ENCODE peak calls at places on chromosomes 11 and 22, in four cellular contexts. Y, E, O and R are unnamed samples.

GRCh38 chr11:38751421-38751820 is 2153.4 kb upstream of the RAG2 start:
- DNase-seq in Y (no peak), E (no peak), O (no peak), R (no peak)

GRCh38 chr11:118892964-118893363 is 9.3 kb downstream of the CXCR5 start:
- DNase-seq in Y (no peak), E (no peak), O (no peak), R (no peak)

GRCh38 chr22:25485626-25486545 is 78.6 kb upstream of the GRK3 start:
- DNase-seq in Y (no peak), E (no peak), O (no peak), R (no peak)

GRCh38 chr11:120137187-120137610 is 714 bp downstream of the TRIM29 start:
- DNase-seq in Y (no peak), E (no peak), O (no peak), R (peak)

GRCh38 chr11:95680169-95680929 is 109.2 kb downstream of the FAM76B start:
- DNase-seq in Y (no peak), E (no peak), O (no peak), R (peak)

GRCh38 chr11:113106507-113106906 is 145.3 kb downstream of the NCAM1 start:
- DNase-seq in Y (no peak), E (no peak), O (no peak), R (no peak)

GRCh38 chr11:124758355-124759267 is 3.5 kb downstream of the ESAM start:
- DNase-seq in Y (peak), E (no peak), O (peak), R (peak)

GRCh38 chr11:5042091-5042490 is 4.2 kb upstream of the OR52J3 start:
- DNase-seq in Y (no peak), E (no peak), O (no peak), R (no peak)

GRCh38 chr11:88338223-88338661 is 706 bp upstream of the CTSC start:
- DNase-seq in Y (peak), E (peak), O (no peak), R (no peak)
- TF ChIP-seq POLR2A in Y (no peak), E (no peak), O (no peak), R (no peak)

GRCh38 chr11:71566081-71566620 is 788 bp downstream of the KRTAP5-10 start:
- DNase-seq in Y (no peak), E (no peak), O (no peak), R (no peak)

GRCh38 chr11:71564430-71564829 is 933 bp upstream of the KRTAP5-10 start:
- DNase-seq in Y (no peak), E (no peak), O (no peak), R (no peak)

GRCh38 chr11:71562120-71562519 is 3.2 kb upstream of the KRTAP5-10 start:
- DNase-seq in Y (no peak), E (no peak), O (peak), R (no peak)

GRCh38 chr11:71565263-71565662 is at the start of gene KRTAP5-10:
- DNase-seq in Y (no peak), E (no peak), O (no peak), R (no peak)

GRCh38 chr11:71563401-71563800 is 2.0 kb upstream of the KRTAP5-10 start:
- DNase-seq in Y (peak), E (no peak), O (peak), R (no peak)
- TF ChIP-seq CTCF in Y (peak), E (no peak), O (peak), R (no peak)

GRCh38 chr22:23764931-23765881 is 2.4 kb downstream of the C22orf15 start:
- DNase-seq in Y (no peak), E (no peak), O (no peak), R (no peak)

GRCh38 chr22:23763579-23764331 is 965 bp downstream of the C22orf15 start:
- DNase-seq in Y (no peak), E (no peak), O (no peak), R (no peak)

GRCh38 chr22:23767303-23767672 is 484 bp downstream of the CHCHD10 start:
- DNase-seq in Y (no peak), E (no peak), O (no peak), R (no peak)

GRCh38 chr22:23769321-23769965 is 1.7 kb upstream of the CHCHD10 start:
- DNase-seq in Y (no peak), E (no peak), O (no peak), R (no peak)

GRCh38 chr22:23767673-23768548 is at the start of gene CHCHD10:
- DNase-seq in Y (peak), E (peak), O (peak), R (peak)
- TF ChIP-seq POLR2A in Y (peak), E (no peak), O (peak), R (peak)

GRCh38 chr22:44623771-44624510 is 78.1 kb upstream of the PRR5 start:
- DNase-seq in Y (no peak), E (no peak), O (no peak), R (no peak)
- TF ChIP-seq CTCF in Y (no peak), E (peak), O (peak), R (no peak)

GRCh38 chr11:63573881-63574855 is 11.0 kb upstream of the PLAAT2 start:
- DNase-seq in Y (peak), E (peak), O (no peak), R (peak)
- TF ChIP-seq POLR2A in Y (no peak), E (no peak), O (no peak), R (no peak)

GRCh38 chr11:33264926-33265325 is 7.7 kb downstream of the HIPK3 start:
- DNase-seq in Y (no peak), E (no peak), O (no peak), R (no peak)

GRCh38 chr11:33266418-33267215 is 9.4 kb downstream of the HIPK3 start:
- DNase-seq in Y (peak), E (no peak), O (no peak), R (no peak)

GRCh38 chr11:33269822-33270221 is 12.6 kb downstream of the HIPK3 start:
- DNase-seq in Y (no peak), E (no peak), O (no peak), R (no peak)

GRCh38 chr11:33272338-33273107 is 15.3 kb downstream of the HIPK3 start:
- DNase-seq in Y (no peak), E (no peak), O (no peak), R (no peak)

DNA sequence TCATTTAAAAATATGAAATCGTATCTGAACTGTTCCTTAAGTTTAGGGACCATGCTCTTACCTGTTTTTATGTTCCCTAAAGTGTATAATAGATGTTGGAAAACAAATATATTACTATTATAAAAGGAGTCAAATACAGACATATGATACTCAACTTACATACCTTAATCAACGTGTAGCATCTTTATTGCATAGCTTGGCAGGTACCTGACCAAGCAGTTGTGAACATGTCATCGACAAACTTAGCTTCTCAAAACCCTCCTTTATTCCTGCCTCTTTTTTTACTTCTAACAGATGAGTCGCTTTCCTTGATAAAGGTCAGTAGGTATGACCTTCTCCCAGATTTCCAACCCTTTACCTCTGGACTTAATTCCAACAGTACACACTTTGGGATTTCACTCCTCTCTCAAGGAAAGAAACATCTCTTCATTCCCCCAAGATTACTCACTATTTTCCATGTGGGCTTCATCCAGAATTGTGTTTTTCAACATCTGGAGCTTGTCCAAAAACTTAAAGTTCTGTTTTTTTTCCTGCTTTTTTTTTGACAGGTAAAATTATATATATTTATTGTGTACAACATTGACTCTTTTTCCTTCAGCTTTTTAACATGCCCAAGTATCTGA is 11.9 kb downstream of the HIPK3 start:
- DNase-seq in Y (no peak), E (no peak), O (no peak), R (no peak)
- TF ChIP-seq CTCF in Y (no peak), E (no peak), O (no peak), R (no peak)

DNA sequence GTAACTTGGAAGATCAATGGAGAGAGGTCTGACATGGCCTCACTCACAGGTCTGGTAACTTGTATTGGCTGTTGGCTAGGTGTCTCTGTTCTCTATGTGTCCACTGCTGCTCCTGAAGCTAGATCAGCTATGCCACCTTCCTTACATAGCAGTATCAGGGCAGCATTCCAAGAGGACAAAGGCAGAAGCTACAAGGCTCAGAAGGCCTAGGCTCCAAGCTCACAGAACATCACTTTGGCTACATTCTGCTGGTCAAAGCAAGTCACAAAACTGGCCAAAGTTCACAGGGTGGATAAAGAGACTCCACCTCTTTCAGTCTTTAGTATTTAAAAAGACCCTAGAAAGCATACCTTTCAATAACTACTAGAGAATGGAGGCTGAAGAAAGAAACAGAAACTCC is 4.1 kb downstream of the SLC5A12 start:
- DNase-seq in Y (no peak), E (no peak), O (no peak), R (no peak)
- TF ChIP-seq POLR2A in Y (no peak), E (no peak), O (no peak), R (no peak)

GRCh38 chr22:37746366-37747089 is 49.7 kb downstream of the TRIOBP start:
- DNase-seq in Y (no peak), E (no peak), O (no peak), R (no peak)
- TF ChIP-seq CTCF in Y (no peak), E (no peak), O (no peak), R (no peak)